ENCODE peak calls at places on chromosomes 13 and 19, in six cellular contexts. A, X, Z, O, V and J are unnamed samples.

GRCh38 chr19:19463348-19464117 is 51.8 kb downstream of the TSSK6 start:
- DNase-seq in A (no peak), X (peak; percentile 71), Z (no peak), O (no peak), V (no peak), J (no peak)

GRCh38 chr19:47779524-47780214 is 1.2 kb downstream of the SELENOW start:
- DNase-seq in A (no peak), X (no peak), Z (no peak), O (no peak), V (no peak), J (no peak)

GRCh38 chr19:53132231-53132991 is at the start of gene ZNF415:
- DNase-seq in A (no peak), X (peak; percentile 84), Z (peak; percentile 61), O (peak; percentile 41), V (peak; percentile 88), J (peak; percentile 62)

GRCh38 chr19:2546128-2547032 is 70.5 kb downstream of the GADD45B start:
- DNase-seq in A (no peak), X (peak; percentile 96), Z (no peak), O (no peak), V (peak; percentile 77), J (no peak)

GRCh38 chr19:51462276-51462675 is 4.0 kb upstream of the SIGLEC8 start:
- DNase-seq in A (no peak), X (no peak), Z (no peak), O (no peak), V (no peak), J (no peak)

GRCh38 chr13:36822786-36823185 is 3.8 kb downstream of the RFXAP start:
- DNase-seq in A (no peak), X (no peak), Z (no peak), O (no peak), V (no peak), J (no peak)

GRCh38 chr13:111514646-111515617 is 194.5 kb downstream of the TEX29 start:
- DNase-seq in A (no peak), X (peak; percentile 36), Z (no peak), O (no peak), V (no peak), J (no peak)

GRCh38 chr13:55160911-55161310 is 1979.8 kb upstream of the PRR20A start:
- DNase-seq in A (no peak), X (no peak), Z (no peak), O (no peak), V (no peak), J (no peak)

GRCh38 chr19:46495789-46496099 is at the start of gene PNMA8B:
- DNase-seq in A (no peak), X (no peak), Z (no peak), O (no peak), V (peak; percentile 98), J (no peak)

GRCh38 chr19:35075202-35076025 is 33.9 kb downstream of the HPN start:
- DNase-seq in A (no peak), X (no peak), Z (no peak), O (no peak), V (no peak), J (no peak)

GRCh38 chr19:18543814-18544475 is 572 bp upstream of the FKBP8 start:
- DNase-seq in A (no peak), X (peak; percentile 64), Z (peak; percentile 74), O (no peak), V (no peak), J (no peak)

GRCh38 chr19:14497347-14497921 is 1.5 kb upstream of the GIPC1 start:
- DNase-seq in A (no peak), X (peak; percentile 68), Z (no peak), O (no peak), V (no peak), J (no peak)

GRCh38 chr13:45121421-45121820 is 1.1 kb downstream of the GTF2F2 start:
- DNase-seq in A (no peak), X (no peak), Z (no peak), O (no peak), V (no peak), J (no peak)

GRCh38 chr19:54335164-54335563 is 3.8 kb downstream of the LILRA4 start:
- DNase-seq in A (no peak), X (no peak), Z (no peak), O (no peak), V (no peak), J (no peak)

GRCh38 chr13:109802936-109803335 is 16.6 kb upstream of the IRS2 start:
- DNase-seq in A (no peak), X (no peak), Z (no peak), O (no peak), V (no peak), J (no peak)

GRCh38 chr13:109807345-109807744 is 21.0 kb upstream of the IRS2 start:
- DNase-seq in A (no peak), X (no peak), Z (no peak), O (no peak), V (no peak), J (no peak)

GRCh38 chr13:109809216-109809890 is 23.0 kb upstream of the IRS2 start:
- DNase-seq in A (no peak), X (no peak), Z (no peak), O (no peak), V (no peak), J (no peak)

GRCh38 chr13:109804654-109805053 is 18.3 kb upstream of the IRS2 start:
- DNase-seq in A (no peak), X (no peak), Z (no peak), O (no peak), V (no peak), J (no peak)

DNA sequence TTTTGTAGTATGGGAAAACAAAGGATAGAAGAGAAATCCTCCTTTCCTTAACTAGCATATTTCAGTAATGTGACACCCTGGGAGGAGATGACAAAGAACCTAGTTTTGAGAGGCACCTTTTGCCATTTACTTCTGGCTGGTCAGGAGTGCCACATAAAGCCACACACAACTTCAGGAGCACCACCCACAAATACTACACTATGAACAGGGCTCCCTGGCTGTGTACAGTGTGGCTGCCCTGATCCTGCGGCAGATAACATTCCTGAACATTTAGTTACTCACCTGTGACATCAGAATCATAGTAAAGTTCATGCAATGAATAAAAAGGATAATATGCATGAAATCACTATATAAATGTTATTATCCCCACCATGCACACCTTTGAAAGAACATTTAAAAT is 17.4 kb upstream of the IRS2 start:
- DNase-seq in A (no peak), X (no peak), Z (no peak), O (no peak), V (no peak), J (no peak)
- TF ChIP-seq CTCF in A (no peak), X (no peak), Z (no peak), O (no peak), V (no peak), J (no peak)

GRCh38 chr19:49489601-49490167 is 2.3 kb downstream of the RPL13A start:
- DNase-seq in A (no peak), X (no peak), Z (no peak), O (no peak), V (no peak), J (no peak)
- TF ChIP-seq CTCF in A (no peak), X (no peak), Z (no peak), O (no peak), V (no peak), J (no peak)

DNA sequence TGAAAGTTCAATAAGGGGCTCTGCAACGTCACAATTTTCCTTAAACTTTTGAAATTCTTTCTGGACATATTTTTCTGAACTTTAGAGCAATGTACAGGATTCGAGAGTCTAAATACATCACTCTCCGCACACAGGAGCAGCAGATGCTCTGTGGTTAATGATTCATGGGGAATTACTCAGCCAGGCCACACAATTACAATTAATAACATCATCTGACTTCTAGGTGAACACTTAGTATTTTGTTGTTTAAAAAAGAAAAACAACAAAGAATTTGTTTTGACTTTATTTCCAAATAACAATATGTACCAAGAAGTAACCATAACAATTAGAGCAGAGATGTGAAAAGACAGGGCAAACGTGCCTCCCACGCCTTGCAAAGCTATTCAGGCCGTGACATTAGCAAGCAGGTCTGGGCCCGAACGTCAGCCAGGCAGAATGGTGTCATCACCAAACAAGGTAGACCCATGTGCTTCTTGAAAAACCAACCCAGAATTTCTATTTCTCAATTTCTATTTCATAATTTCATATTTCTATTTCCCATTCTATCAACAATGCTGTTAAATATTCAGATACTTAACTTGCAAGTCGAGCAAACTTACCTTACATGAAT is 236.3 kb downstream of the COL4A1 start:
- DNase-seq in A (peak; percentile 42), X (no peak), Z (no peak), O (peak; percentile 24), V (no peak), J (no peak)
- TF ChIP-seq CTCF in A (no peak), X (no peak), Z (no peak), O (no peak), V (no peak), J (no peak)

GRCh38 chr13:51697181-51697580 is 106.8 kb downstream of the DHRS12 start:
- DNase-seq in A (no peak), X (no peak), Z (no peak), O (no peak), V (no peak), J (no peak)
- TF ChIP-seq CTCF in A (no peak), X (no peak), Z (no peak), O (no peak), V (no peak), J (no peak)

DNA sequence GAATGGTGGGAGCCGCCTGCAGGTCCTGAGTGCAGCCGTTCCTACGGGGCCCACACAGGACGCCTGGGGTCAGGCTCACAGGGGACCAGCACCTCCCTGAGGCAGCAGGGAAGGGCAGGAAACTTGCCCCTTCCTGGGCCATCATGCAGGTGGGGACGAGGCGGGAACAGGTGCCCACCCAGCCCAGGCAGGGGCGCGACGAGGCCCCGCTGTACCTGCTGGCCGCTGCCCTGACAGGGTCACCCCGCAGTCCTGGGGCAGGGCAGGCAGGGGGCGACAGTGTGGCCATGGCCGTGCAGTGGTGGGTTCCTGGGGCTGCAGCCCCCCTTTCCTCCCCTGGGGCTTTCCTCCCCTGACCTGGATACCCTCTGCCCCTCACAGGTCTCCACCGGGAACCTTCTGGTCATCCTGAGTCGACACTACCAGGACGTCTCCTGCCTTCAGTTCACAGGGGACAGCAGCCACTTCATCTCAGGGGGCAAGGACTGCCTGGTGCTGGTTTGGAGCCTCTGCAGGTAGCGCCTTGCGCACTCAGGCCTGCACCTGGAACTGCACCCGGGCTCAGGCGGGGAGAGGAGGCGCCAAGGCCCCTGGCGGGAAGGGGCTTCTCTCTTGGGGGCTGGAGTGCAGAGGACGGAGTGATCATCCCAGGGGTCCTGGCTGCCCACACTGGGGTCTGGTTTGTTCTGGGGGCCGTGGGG is 5.4 kb downstream of the WDR18 start:
- DNase-seq in A (no peak), X (no peak), Z (no peak), O (no peak), V (no peak), J (no peak)
- TF ChIP-seq CTCF in A (peak; percentile 33), X (no peak), Z (no peak), O (peak; percentile 29), V (peak; percentile 33), J (no peak)

DNA sequence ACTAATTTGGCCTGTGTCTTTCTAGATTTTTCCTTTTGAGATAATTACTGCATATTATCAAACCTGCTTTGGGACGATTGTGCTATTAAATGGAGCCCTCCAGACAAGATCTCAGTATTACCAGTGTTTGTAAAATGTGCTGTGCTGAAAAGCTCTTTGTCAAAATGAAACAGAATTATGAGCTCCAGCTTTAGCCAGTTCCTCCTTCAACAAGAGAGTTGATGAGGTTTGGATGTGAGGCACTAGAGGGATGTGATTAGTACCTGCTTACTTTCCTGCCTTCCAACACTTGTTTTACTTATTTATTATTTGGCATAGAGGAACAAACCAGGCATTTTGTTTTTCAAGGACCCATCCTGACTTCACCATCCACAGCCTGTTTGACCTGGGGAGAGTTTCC is 32.8 kb upstream of the CPB2 start:
- DNase-seq in A (no peak), X (no peak), Z (no peak), O (no peak), V (no peak), J (no peak)
- TF ChIP-seq CTCF in A (no peak), X (no peak), Z (no peak), O (no peak), V (no peak), J (no peak)